ENCODE peak calls at places on chromosome 16, in eight cellular contexts. S, O, E, A, F, T, N and K are unnamed samples.

GRCh38 chr16:28823291-28823718 is 506 bp downstream of the ATXN2L start:
- DNase-seq in N (no peak), E (no peak), S (no peak), F (no peak), T (no peak), A (no peak), O (no peak), K (no peak)

GRCh38 chr16:84079664-84080063 is 37.1 kb upstream of the SLC38A8 start:
- DNase-seq in F (no peak), S (no peak), E (no peak), N (no peak), A (no peak), O (no peak), T (no peak), K (no peak)

GRCh38 chr16:86676216-86676800 is 98.0 kb downstream of the FOXL1 start:
- DNase-seq in O (no peak), E (peak; percentile 42), F (no peak), S (peak; percentile 80), T (no peak), N (no peak), A (peak; percentile 86), K (no peak)

GRCh38 chr16:22141746-22142145 is 20.6 kb upstream of the SDR42E2 start:
- DNase-seq in O (no peak), N (no peak), E (no peak), F (no peak), A (peak; percentile 36), S (peak; percentile 8), T (no peak), K (peak; percentile 2)

GRCh38 chr16:79047337-79047736 is 553.2 kb downstream of the MAF start:
- DNase-seq in F (no peak), A (no peak), N (no peak), E (no peak), O (no peak), S (no peak), T (no peak), K (no peak)

GRCh38 chr16:12646490-12647274 is 157.0 kb downstream of the CPPED1 start:
- DNase-seq in F (peak; percentile 21), S (peak; percentile 64), N (no peak), A (peak; percentile 63), O (no peak), E (no peak), T (no peak), K (no peak)

GRCh38 chr16:72946474-72947194 is 101.3 kb downstream of the ZFHX3 start:
- DNase-seq in S (no peak), T (no peak), F (peak; percentile 20), E (no peak), A (no peak), N (no peak), O (no peak), K (no peak)

GRCh38 chr16:1642148-1642547 is 30.0 kb downstream of the CRAMP1 start:
- DNase-seq in T (no peak), E (no peak), A (no peak), N (no peak), S (no peak), O (peak; percentile 35), F (no peak), K (no peak)

GRCh38 chr16:14199624-14200023 is 128.5 kb downstream of the MRTFB start:
- DNase-seq in S (no peak), A (peak; percentile 53), O (no peak), T (no peak), F (no peak), N (no peak), E (no peak), K (no peak)

GRCh38 chr16:73713817-73714495 is 582.7 kb upstream of the PSMD7 start:
- DNase-seq in T (peak; percentile 4), N (no peak), F (peak; percentile 64), S (no peak), O (no peak), E (no peak), A (peak; percentile 22), K (no peak)

GRCh38 chr16:67173808-67174705 is 3.7 kb downstream of the NOL3 start:
- DNase-seq in A (peak; percentile 89), F (peak; percentile 86), S (peak; percentile 89), O (peak; percentile 43), E (peak; percentile 34), T (peak; percentile 52), N (peak; percentile 84), K (no peak)

GRCh38 chr16:20377181-20377580 is 24.7 kb upstream of the UMOD start:
- DNase-seq in N (no peak), T (no peak), S (no peak), F (no peak), E (no peak), A (no peak), O (no peak), K (no peak)

GRCh38 chr16:64225696-64226095 is 896.2 kb downstream of the CDH11 start:
- DNase-seq in N (no peak), T (no peak), E (no peak), S (no peak), F (no peak), O (no peak), A (peak; percentile 3), K (no peak)

GRCh38 chr16:70494777-70495176 is 28.6 kb downstream of the COG4 start:
- DNase-seq in F (no peak), E (no peak), A (no peak), S (no peak), N (no peak), T (no peak), O (no peak), K (no peak)

GRCh38 chr16:89815639-89816348 is 653 bp downstream of the FANCA start:
- DNase-seq in S (no peak), T (no peak), E (no peak), N (no peak), F (peak; percentile 46), A (no peak), O (no peak), K (no peak)